ENCODE peak calls at places on chromosomes 4 and X, in five cellular contexts. C is lower lobe of right lung, L is HCT116, F is ovary, B is esophagus muscularis mucosa. I is an unnamed sample. For H3K4me1, the result is how much of the 10 kb centered on the place peaks cover.

GRCh38 chrX:153688900-153689590 is 1.3 kb downstream of the SLC6A8 start:
- DNase-seq in C (no peak), L (no peak), F (peak), B (no peak), I (peak)

GRCh38 chr4:107747748-107748486 is 27.9 kb upstream of the PAPSS1 start:
- DNase-seq in C (no peak), L (no peak), F (no peak), B (no peak), I (no peak)

GRCh38 chr4:148283665-148284064 is 158.5 kb downstream of the NR3C2 start:
- DNase-seq in C (no peak), L (no peak), F (no peak), B (no peak), I (no peak)

GRCh38 chr4:104938624-104939023 is 208.1 kb upstream of the TET2 start:
- DNase-seq in C (no peak), L (no peak), F (no peak), B (no peak), I (no peak)

GRCh38 chrX:129478516-129478915 is 44.8 kb downstream of the SMARCA1 start:
- DNase-seq in C (no peak), L (no peak), F (no peak), B (no peak), I (no peak)

GRCh38 chr4:83082777-83083176 is 31.8 kb downstream of the PLAC8 start:
- DNase-seq in C (no peak), L (no peak), F (no peak), B (no peak), I (no peak)

GRCh38 chr4:81215936-81216335 is 914 bp upstream of the PRKG2 start:
- DNase-seq in C (no peak), L (no peak), F (no peak), B (no peak), I (no peak)

GRCh38 chr4:23333946-23334878 is 555.6 kb downstream of the PPARGC1A start:
- DNase-seq in C (no peak), L (no peak), F (no peak), B (no peak), I (no peak)

GRCh38 chrX:30153175-30153880 is 62.0 kb upstream of the MAGEB2 start:
- DNase-seq in C (no peak), L (no peak), F (no peak), B (no peak), I (no peak)

GRCh38 chr4:115456228-115456627 is 342.8 kb upstream of the NDST4 start:
- DNase-seq in C (no peak), L (no peak), F (no peak), B (no peak), I (no peak)

GRCh38 chr4:81565137-81565870 is 93.6 kb upstream of the RASGEF1B start:
- DNase-seq in C (peak), L (no peak), F (peak), B (no peak), I (peak)

GRCh38 chr4:117421706-117422105 is 336.3 kb upstream of the TRAM1L1 start:
- DNase-seq in C (no peak), L (no peak), F (no peak), B (no peak), I (no peak)

GRCh38 chr4:127642169-127642568 is 9.4 kb downstream of the INTU start:
- DNase-seq in C (no peak), L (no peak), F (no peak), B (no peak), I (no peak)

GRCh38 chr4:110183058-110183457 is 15.4 kb downstream of the ELOVL6 start:
- DNase-seq in C (no peak), L (no peak), F (no peak), B (no peak), I (no peak)

GRCh38 chr4:94523033-94523590 is 71.4 kb downstream of the PDLIM5 start:
- DNase-seq in C (no peak), L (no peak), F (no peak), B (no peak), I (no peak)

GRCh38 chr4:94519925-94520789 is 68.4 kb downstream of the PDLIM5 start:
- DNase-seq in C (no peak), L (no peak), F (no peak), B (no peak), I (no peak)

GRCh38 chr4:94525993-94526740 is 74.4 kb downstream of the PDLIM5 start:
- DNase-seq in C (no peak), L (no peak), F (no peak), B (no peak), I (no peak)

GRCh38 chr4:94527556-94528233 is 76.0 kb downstream of the PDLIM5 start:
- DNase-seq in C (no peak), L (no peak), F (no peak), B (no peak), I (no peak)

DNA sequence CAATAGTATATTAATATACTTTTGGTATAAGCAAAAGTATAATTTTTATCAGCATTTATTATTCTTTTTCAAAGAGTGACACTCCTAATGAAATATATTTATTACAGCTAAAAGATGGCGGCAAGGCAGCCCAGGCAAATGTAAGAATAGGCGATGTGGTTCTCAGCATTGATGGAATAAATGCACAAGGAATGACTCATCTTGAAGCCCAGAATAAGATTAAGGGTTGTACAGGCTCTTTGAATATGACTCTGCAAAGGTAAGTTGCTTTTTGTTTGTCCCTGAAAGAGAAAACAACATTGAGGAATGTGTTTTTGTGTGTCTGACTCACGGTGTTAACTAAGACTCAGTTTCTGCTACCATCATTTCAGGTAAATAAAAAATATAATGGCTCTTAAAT is 71.9 kb downstream of the PDLIM5 start:
- DNase-seq in C (no peak), L (no peak), F (no peak), B (no peak), I (no peak)
- H3K4me1 ChIP-seq in C (half or more), L (under half), F (under half), B (half or more), I (under half)

GRCh38 chrX:8846271-8846670 is 45.1 kb upstream of the FAM9A start:
- DNase-seq in C (no peak), L (no peak), F (no peak), B (no peak), I (no peak)

GRCh38 chrX:8845060-8845459 is 43.9 kb upstream of the FAM9A start:
- DNase-seq in C (no peak), L (no peak), F (no peak), B (no peak), I (peak)

GRCh38 chrX:8848921-8849320 is 47.7 kb upstream of the FAM9A start:
- DNase-seq in C (no peak), L (no peak), F (no peak), B (no peak), I (no peak)

GRCh38 chrX:8844157-8844556 is 43.0 kb upstream of the FAM9A start:
- DNase-seq in C (no peak), L (no peak), F (no peak), B (no peak), I (no peak)

DNA sequence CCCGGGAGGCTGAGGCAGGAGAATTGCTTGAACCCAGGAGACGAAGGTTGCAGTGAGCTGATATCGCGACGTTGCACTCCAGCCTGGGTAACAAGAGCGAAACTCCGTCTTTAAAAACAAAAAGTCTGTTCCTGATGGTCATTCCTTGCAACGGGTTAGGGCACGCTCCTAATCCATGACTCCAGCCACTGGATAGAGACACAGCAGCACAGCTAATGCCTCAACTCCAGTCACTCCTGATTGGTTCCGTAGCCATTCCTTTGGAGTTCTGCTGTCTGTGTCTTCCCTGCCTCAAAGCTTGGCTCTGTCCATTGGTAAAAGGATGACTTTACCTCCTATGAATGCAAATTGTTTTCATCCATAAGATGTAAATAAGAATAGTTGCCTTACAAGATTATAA is 44.3 kb upstream of the FAM9A start:
- DNase-seq in C (no peak), L (no peak), F (no peak), B (no peak), I (no peak)
- TF ChIP-seq CTCF in C (no peak), L (no peak), F (no peak), B (no peak), I (no peak)

DNA sequence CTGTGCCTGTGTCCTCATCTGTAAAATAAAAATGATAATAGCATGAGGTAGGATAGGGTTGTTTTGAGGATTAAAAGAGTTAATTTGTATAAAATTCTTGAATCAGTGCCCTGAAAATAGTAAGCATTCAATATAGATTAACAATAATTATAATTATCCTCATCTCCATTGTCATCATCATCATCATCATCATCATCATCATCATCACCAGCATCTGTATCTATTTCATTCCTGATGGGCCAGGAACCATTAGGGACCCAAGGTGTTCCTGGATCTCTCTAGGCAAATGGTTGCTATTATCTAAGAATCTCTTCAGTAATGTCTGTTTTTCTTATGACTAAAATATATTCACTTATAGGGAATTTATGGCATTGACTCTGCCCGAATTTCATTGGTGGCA is 31.6 kb downstream of the RASSF6 start:
- DNase-seq in C (no peak), L (no peak), F (no peak), B (no peak), I (no peak)
- H3K27ac ChIP-seq in C (no peak), L (no peak), F (no peak), B (no peak), I (peak)

DNA sequence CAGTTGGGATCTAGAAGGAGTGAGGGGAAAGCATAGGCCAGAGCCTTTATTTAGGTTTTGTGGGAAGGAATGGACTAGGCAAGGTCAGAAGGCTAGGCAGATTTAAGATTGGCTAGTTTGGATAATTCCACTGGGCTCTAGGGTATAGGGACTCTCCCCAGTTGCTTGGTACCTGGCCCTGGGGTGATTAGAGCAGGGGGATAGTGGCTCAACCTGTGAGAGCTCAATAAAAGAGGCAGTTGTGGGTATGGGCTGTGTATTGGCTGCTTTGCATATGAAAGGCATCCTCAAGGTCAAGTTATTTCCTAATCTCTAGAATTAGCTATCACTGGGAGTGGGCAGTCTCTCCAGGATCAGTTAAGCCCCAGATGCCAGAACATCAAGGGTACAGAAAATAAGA is 61.3 kb downstream of the ZNF81 start:
- DNase-seq in C (no peak), L (no peak), F (no peak), B (no peak), I (no peak)
- H3K4me1 ChIP-seq in C (under half), L (under half), F (under half), B (under half), I (under half)

DNA sequence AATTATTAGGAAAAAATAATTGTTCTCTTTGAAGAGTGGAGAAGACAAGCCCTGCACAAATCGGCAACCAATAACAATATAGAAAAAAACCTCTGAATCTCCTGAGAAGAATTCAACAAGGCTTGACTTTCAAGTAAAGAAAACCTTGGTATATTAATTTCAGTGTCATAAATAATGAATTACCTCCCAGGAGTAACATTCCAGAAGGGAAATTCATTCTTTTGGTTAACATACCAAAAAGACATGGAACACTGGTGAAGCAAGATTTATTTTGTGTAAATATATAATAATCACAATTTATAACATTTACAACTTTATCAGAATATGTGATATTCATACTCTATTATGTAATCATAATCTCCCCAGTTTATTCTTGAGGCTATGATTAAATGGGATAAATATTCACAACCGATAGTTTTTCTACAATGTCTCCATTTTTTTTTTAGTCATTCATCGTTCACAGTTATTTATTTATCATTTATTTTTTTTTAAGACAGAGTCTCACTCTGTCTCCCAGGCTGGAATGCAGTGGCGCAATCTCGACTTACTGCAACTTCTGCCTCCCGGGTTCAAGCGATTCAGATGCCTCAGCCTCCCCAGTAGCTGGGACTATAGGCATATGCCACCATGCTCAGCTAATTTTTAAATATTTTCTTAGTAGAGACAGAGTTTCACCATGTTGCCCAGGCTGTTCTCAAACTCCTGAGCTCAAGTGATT is 53.0 kb upstream of the RPS6KA6 start:
- DNase-seq in C (no peak), L (no peak), F (no peak), B (no peak), I (no peak)
- TF ChIP-seq CTCF in C (no peak), L (no peak), F (no peak), B (no peak), I (no peak)

I was measured in body of pancreas.